ENCODE peak calls at places on chromosomes 16 and 17, in seven cellular contexts. P, D, A, Z, V, T and E are unnamed samples.

GRCh38 chr17:4800462-4801185 is 1.5 kb downstream of the C17orf114 start:
- DNase-seq in T (no peak), V (no peak), P (no peak), Z (no peak), D (no peak), A (no peak), E (no peak)

GRCh38 chr17:76940293-76940692 is 72.1 kb downstream of the MGAT5B start:
- DNase-seq in T (no peak), V (no peak), P (no peak), D (no peak), A (no peak), Z (no peak), E (no peak)

GRCh38 chr17:48586355-48586924 is 3.6 kb downstream of the HOXB3 start:
- DNase-seq in A (no peak), T (no peak), V (no peak), Z (no peak), P (no peak), D (no peak), E (no peak)

GRCh38 chr17:81902653-81903414 is 796 bp downstream of the NPB start:
- DNase-seq in Z (no peak), P (no peak), D (no peak), A (no peak), T (no peak), V (no peak), E (no peak)

GRCh38 chr16:401468-402348 is at the start of gene DECR2:
- DNase-seq in T (peak; percentile 96), D (peak; percentile 67), V (peak; percentile 83), A (peak; percentile 81), P (peak; percentile 93), Z (peak; percentile 92), E (peak; percentile 87)

GRCh38 chr16:64406661-64407267 is 715.1 kb downstream of the CDH11 start:
- DNase-seq in A (no peak), Z (no peak), T (no peak), D (no peak), P (no peak), V (no peak), E (no peak)

GRCh38 chr16:84040823-84041391 is 1.7 kb downstream of the SLC38A8 start:
- DNase-seq in T (no peak), D (no peak), P (no peak), A (no peak), Z (no peak), V (peak; percentile 91), E (no peak)

GRCh38 chr16:83907926-83908325 is 9.0 kb downstream of the MLYCD start:
- DNase-seq in P (no peak), D (no peak), Z (no peak), A (no peak), V (no peak), T (no peak), E (no peak)

GRCh38 chr17:17152385-17152784 is 53.7 kb downstream of the PLD6 start:
- DNase-seq in V (peak; percentile 7), D (no peak), Z (no peak), T (no peak), A (no peak), P (peak; percentile 63), E (no peak)

GRCh38 chr16:75219088-75219487 is 300 bp downstream of the CTRB1 start:
- DNase-seq in A (no peak), V (no peak), P (no peak), Z (no peak), D (no peak), T (no peak), E (no peak)

GRCh38 chr17:5711344-5711743 is 127.0 kb upstream of the NLRP1 start:
- DNase-seq in D (no peak), P (no peak), Z (no peak), A (no peak), V (no peak), T (no peak), E (no peak)

GRCh38 chr16:48720266-48720665 is 110.3 kb upstream of the N4BP1 start:
- DNase-seq in P (no peak), T (peak; percentile 43), Z (peak; percentile 10), A (peak; percentile 1), D (peak; percentile 13), V (no peak), E (peak; percentile 9)

GRCh38 chr17:50206604-50207293 is 5.3 kb upstream of the COL1A1 start:
- DNase-seq in P (no peak), T (peak; percentile 67), D (no peak), V (peak; percentile 78), A (peak; percentile 61), Z (peak; percentile 45), E (peak; percentile 60)

GRCh38 chr16:56041556-56042140 is 149.6 kb upstream of the GNAO1 start:
- DNase-seq in T (peak; percentile 42), P (no peak), Z (no peak), D (peak; percentile 23), V (no peak), A (no peak), E (no peak)

GRCh38 chr16:87705780-87706277 is 60.0 kb downstream of the KLHDC4 start:
- DNase-seq in Z (no peak), A (no peak), T (no peak), P (no peak), V (no peak), D (no peak), E (no peak)

GRCh38 chr17:6361733-6362132 is 73.2 kb downstream of the AIPL1 start:
- DNase-seq in V (no peak), D (no peak), T (no peak), A (no peak), Z (no peak), P (no peak), E (no peak)

GRCh38 chr17:5585814-5586558 is 1.7 kb upstream of the NLRP1 start:
- DNase-seq in A (no peak), Z (no peak), V (peak; percentile 25), D (peak; percentile 73), T (no peak), P (no peak), E (peak; percentile 15)

GRCh38 chr17:64653325-64653984 is 8.7 kb downstream of the SMURF2 start:
- DNase-seq in T (no peak), Z (peak; percentile 50), V (peak; percentile 60), D (peak; percentile 62), A (peak; percentile 49), P (no peak), E (peak; percentile 66)

GRCh38 chr16:81676571-81677374 is 102.3 kb upstream of the PLCG2 start:
- DNase-seq in A (no peak), T (no peak), P (no peak), V (no peak), D (no peak), Z (no peak), E (no peak)

GRCh38 chr17:47717845-47718621 is 15.0 kb upstream of the TBX21 start:
- DNase-seq in T (no peak), D (no peak), Z (no peak), P (no peak), A (peak; percentile 43), V (peak; percentile 9), E (no peak)

GRCh38 chr17:41416478-41416877 is 7.9 kb downstream of the KRT37 start:
- DNase-seq in A (no peak), Z (no peak), P (no peak), T (no peak), V (peak; percentile 13), D (no peak), E (no peak)

GRCh38 chr16:80993293-80993691 is 13.4 kb downstream of the CMC2 start:
- DNase-seq in Z (peak; percentile 95), P (no peak), D (peak; percentile 95), A (peak; percentile 76), T (no peak), V (peak; percentile 92), E (peak; percentile 98)

GRCh38 chr17:66849136-66849655 is 14.3 kb downstream of the CACNG5 start:
- DNase-seq in P (no peak), A (no peak), T (no peak), V (no peak), Z (no peak), D (no peak), E (no peak)

GRCh38 chr16:22358000-22358399 is 16.4 kb downstream of the CDR2 start:
- DNase-seq in D (no peak), Z (no peak), T (no peak), V (no peak), A (no peak), P (no peak), E (no peak)

GRCh38 chr16:8785408-8785807 is 12.0 kb downstream of the TMEM186 start:
- DNase-seq in D (no peak), T (no peak), A (no peak), V (no peak), Z (no peak), P (no peak), E (no peak)

GRCh38 chr17:16988749-16989229 is 16.9 kb upstream of the TNFRSF13B start:
- DNase-seq in Z (peak; percentile 6), D (no peak), A (peak; percentile 66), P (no peak), V (no peak), T (no peak), E (no peak)

GRCh38 chr17:5194346-5194745 is 2.7 kb upstream of the ZNF594 start:
- DNase-seq in A (peak; percentile 68), V (peak; percentile 89), T (no peak), Z (no peak), D (no peak), P (no peak), E (peak; percentile 29)

GRCh38 chr17:48646183-48647102 is 20.3 kb upstream of the HOXB9 start:
- DNase-seq in A (no peak), D (no peak), P (no peak), V (peak; percentile 49), Z (no peak), T (peak; percentile 59), E (no peak)

GRCh38 chr16:85422374-85423185 is 190.5 kb upstream of the GSE1 start:
- DNase-seq in P (no peak), D (peak; percentile 40), A (no peak), V (no peak), Z (no peak), T (peak; percentile 49), E (no peak)

GRCh38 chr16:72195609-72196008 is 23.7 kb upstream of the PMFBP1 start:
- DNase-seq in P (no peak), D (no peak), A (no peak), T (no peak), V (no peak), Z (no peak), E (no peak)
- TF ChIP-seq CTCF in P (no peak), D (no peak), A (no peak), T (no peak), V (no peak), Z (peak; percentile 7), E (peak; percentile 4)

GRCh38 chr17:45222994-45223540 is 1.4 kb downstream of the FMNL1 start:
- DNase-seq in Z (no peak), A (no peak), P (no peak), V (no peak), D (no peak), T (no peak), E (no peak)
- TF ChIP-seq CTCF in Z (no peak), A (no peak), P (no peak), V (no peak), D (no peak), T (no peak), E (no peak)

GRCh38 chr17:37570527-37571093 is 38.6 kb downstream of the SYNRG start:
- DNase-seq in Z (peak; percentile 49), V (peak; percentile 37), A (peak; percentile 65), D (peak; percentile 87), P (no peak), T (peak; percentile 48), E (peak; percentile 27)
- TF ChIP-seq CTCF in Z (peak; percentile 59), V (peak; percentile 57), A (peak; percentile 50), D (peak; percentile 70), P (peak; percentile 34), T (no peak), E (peak; percentile 50)

DNA sequence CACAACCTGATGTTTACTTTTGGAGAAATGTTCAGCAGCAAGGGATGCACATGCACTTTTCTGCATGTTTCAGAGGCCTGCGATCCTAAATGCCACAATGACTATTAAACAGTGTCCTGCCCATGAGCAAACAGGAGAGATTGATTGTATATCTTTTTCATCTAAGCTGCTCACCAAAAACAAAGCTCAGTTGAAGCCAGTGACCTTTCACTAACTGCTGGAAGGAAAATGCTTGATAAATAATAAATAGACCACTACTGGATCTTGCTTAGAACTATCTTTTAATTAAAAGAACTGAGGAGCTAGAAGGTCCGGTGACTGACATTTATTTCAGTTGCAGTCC is 16.3 kb downstream of the MRPS23 start:
- DNase-seq in T (no peak), A (no peak), Z (no peak), V (no peak), D (no peak), P (no peak), E (no peak)
- TF ChIP-seq CTCF in T (no peak), A (no peak), Z (no peak), V (no peak), D (no peak), P (no peak), E (no peak)